ENCODE peak calls at places on chromosomes 4 and X, in four cellular contexts. P is DND-41, Q is astrocyte, E is colonic mucosa. W is an unnamed sample. For H3K4me1 and H3K36me3, the result is how much of the 10 kb centered on the place peaks cover.

GRCh38 chr4:43234626-43235025 is 342.1 kb downstream of the GRXCR1 start:
- DNase-seq in E (no peak), Q (peak), P (no peak), W (no peak)

GRCh38 chrX:49919617-49920016 is 2.8 kb upstream of the CLCN5 start:
- DNase-seq in Q (peak), P (peak), E (peak), W (no peak)

GRCh38 chr4:51831133-51831532 is 11.8 kb upstream of the DCUN1D4 start:
- DNase-seq in E (peak), Q (no peak), P (peak), W (peak)

GRCh38 chr4:68724426-68724825 is 54.0 kb upstream of the UGT2B15 start:
- DNase-seq in E (peak), Q (no peak), P (no peak), W (no peak)

GRCh38 chrX:74450803-74451449 is 29.6 kb downstream of the SLC16A2 start:
- DNase-seq in Q (peak), E (no peak), P (no peak), W (no peak)

GRCh38 chr4:8195841-8196460 is 3.1 kb upstream of the SH3TC1 start:
- DNase-seq in E (no peak), Q (no peak), P (no peak), W (no peak)

GRCh38 chrX:5936438-5936837 is 292.2 kb downstream of the NLGN4X start:
- DNase-seq in Q (peak), E (no peak), P (no peak), W (no peak)

GRCh38 chr4:33357121-33357520 is 2637.0 kb downstream of the PCDH7 start:
- DNase-seq in E (no peak), Q (no peak), P (no peak), W (no peak)

GRCh38 chrX:128769511-128769910 is 717.3 kb upstream of the ACTRT1 start:
- DNase-seq in E (no peak), P (no peak), Q (no peak), W (no peak)

GRCh38 chrX:3326721-3327120 is 19.7 kb downstream of the MXRA5 start:
- DNase-seq in P (no peak), Q (no peak), E (no peak), W (no peak)

GRCh38 chrX:134794692-134795091 is 136.4 kb upstream of the PLAC1 start:
- DNase-seq in E (no peak), P (no peak), Q (no peak), W (no peak)

GRCh38 chr4:188372051-188372450 is 232.8 kb downstream of the TRIML1 start:
- DNase-seq in P (no peak), Q (no peak), E (no peak), W (no peak)
- H3K4me1 ChIP-seq in P (under half), Q (under half), E (under half), W (under half)

DNA sequence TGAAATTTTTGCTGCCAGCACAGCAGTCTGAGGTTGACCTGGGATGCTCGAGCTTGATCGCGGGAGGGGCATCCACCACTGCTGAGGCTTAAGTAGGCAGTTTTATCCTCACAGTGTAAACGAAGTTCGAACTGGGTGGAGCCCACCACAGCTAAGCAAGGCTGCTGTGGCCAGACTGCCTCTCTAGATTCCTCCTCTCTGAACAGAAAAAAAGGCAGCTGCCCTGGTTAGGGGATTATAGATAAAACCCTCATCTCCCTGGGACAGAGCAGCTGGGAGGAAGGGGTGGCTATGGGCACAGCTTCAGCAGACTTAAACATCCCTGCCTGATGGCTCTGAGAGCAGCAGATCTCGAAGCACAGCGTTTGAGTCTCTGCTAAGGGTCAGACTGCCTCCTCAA is 314.6 kb downstream of the STPG2 start:
- DNase-seq in Q (no peak), E (no peak), P (no peak), W (peak)
- H3K36me3 ChIP-seq in Q (under half), E (under half), P (under half), W (under half)

DNA sequence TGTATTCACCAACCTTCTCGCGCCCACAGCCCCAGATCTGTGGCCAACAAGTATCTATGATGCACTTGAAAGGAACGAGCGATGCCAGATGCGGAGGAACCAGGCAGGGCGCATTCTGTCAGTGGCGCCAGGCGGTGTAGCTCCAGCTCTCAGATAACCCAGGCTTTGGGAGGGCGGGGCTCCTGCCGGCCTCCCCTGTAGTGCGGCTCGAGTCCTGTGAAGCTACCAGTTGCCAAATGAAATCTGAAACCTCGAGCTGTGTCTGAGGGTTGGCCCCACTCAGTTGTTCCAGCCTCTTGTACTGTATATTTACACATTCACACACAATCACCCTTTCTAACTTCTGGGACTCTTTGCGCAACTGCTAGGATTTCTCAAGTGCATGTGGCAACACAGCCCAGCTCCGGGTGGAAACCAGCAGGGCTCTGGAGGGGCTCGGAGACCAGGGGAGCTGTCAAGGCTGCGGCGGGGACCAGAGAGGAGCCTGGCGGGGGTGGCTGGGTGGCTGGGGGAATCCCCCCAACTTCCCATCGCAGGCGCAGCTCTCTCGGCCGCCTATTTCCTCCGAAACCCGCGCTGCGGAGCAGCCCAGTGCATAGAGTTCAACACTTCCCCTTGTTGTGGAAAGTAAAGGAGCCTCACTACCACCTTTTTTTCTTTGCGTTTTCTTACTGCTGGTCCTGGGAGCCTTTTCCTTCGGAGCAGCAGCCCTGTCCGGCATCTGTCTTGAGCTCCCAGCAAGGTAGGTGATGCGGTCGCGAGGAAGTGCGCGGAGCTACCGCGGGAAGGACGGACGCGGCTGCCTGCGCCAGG is at the start of gene ARHGAP24:
- DNase-seq in E (peak), Q (peak), P (no peak), W (peak)
- H3K9ac ChIP-seq in E (peak), Q (peak), P (no peak), W (no peak)

GRCh38 chr4:98687876-98688275 is 29.5 kb upstream of the TSPAN5 start:
- DNase-seq in Q (no peak), E (no peak), P (no peak), W (no peak)

GRCh38 chr4:98692411-98692810 is 34.0 kb upstream of the TSPAN5 start:
- DNase-seq in Q (no peak), P (no peak), E (no peak), W (no peak)

GRCh38 chr4:98688416-98689290 is 30.2 kb upstream of the TSPAN5 start:
- DNase-seq in Q (peak), E (no peak), P (peak), W (no peak)

GRCh38 chr4:98691588-98691987 is 33.2 kb upstream of the TSPAN5 start:
- DNase-seq in P (no peak), Q (no peak), E (no peak), W (no peak)

DNA sequence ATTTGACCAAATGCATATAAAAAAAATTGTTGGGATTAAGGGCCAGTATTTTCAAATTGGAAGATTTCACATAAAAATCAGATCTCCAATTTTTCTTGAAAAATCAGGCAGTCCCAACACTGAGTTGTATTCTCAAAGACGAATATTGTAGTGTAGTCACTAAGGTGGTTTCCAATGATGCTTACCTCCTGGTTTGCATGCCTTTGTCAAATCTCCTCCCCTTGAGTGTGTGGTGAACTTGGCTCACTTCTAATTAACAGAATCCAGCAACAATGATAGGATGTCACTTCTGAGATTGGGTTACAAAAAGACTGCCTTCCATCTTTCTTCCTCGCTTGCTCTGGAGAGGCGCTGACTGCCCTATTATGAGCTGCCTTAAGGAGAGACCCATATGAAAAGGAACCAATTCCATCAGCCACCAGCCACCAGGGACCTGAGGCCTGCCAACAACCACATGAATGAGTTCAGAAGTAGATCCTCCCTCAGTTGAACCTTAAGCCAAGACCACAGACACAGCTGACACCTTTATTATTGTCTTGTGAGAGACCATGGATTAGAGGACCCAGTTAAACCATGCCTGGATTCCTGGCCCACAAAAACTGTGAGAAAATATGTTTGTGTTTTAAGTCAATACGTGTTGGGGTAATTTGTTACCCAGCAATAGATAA is 31.2 kb upstream of the TSPAN5 start:
- DNase-seq in P (peak), E (no peak), Q (no peak), W (no peak)
- H3K4me1 ChIP-seq in P (under half), E (under half), Q (under half), W (under half)